ENCODE peak calls at places on chromosomes 6 and 20, in five cellular contexts. Y is BE2C, M is cardiac fibroblast, A is heart left ventricle, E is GM12865. O is an unnamed sample.

GRCh38 chr6:137210903-137211302 is 8.3 kb downstream of the IFNGR1 start:
- DNase-seq in E (no peak), M (peak), Y (no peak), A (no peak), O (no peak)

GRCh38 chr6:5203571-5203970 is 57.2 kb downstream of the LYRM4 start:
- DNase-seq in Y (no peak), E (no peak), A (no peak), M (no peak), O (no peak)

GRCh38 chr20:33789109-33789857 is 21.9 kb upstream of the CHMP4B start:
- DNase-seq in M (peak), A (no peak), E (peak), Y (peak), O (no peak)

GRCh38 chr20:4604580-4604979 is 117.1 kb upstream of the PRND start:
- DNase-seq in M (no peak), E (no peak), A (no peak), Y (no peak), O (no peak)

GRCh38 chr6:164832410-164832809 is 477.0 kb downstream of the C6orf118 start:
- DNase-seq in Y (no peak), M (no peak), A (no peak), E (no peak), O (no peak)

GRCh38 chr6:133951881-133952814 is 876 bp upstream of the TBPL1 start:
- DNase-seq in E (peak), M (peak), A (peak), Y (peak), O (peak)

GRCh38 chr20:19368351-19368750 is 155.9 kb downstream of the SLC24A3 start:
- DNase-seq in A (no peak), Y (no peak), M (no peak), E (no peak), O (no peak)

GRCh38 chr6:134532694-134533624 is 215.0 kb upstream of the SGK1 start:
- DNase-seq in E (no peak), Y (no peak), M (no peak), A (no peak), O (no peak)

GRCh38 chr6:74366634-74367033 is 670.6 kb downstream of the CD109 start:
- DNase-seq in Y (no peak), A (no peak), E (no peak), M (no peak), O (no peak)

GRCh38 chr6:27830212-27830664 is 82.0 kb downstream of the OR2B2 start:
- DNase-seq in Y (no peak), A (no peak), E (no peak), M (no peak), O (no peak)

GRCh38 chr6:137044366-137045220 is at the start of gene IL20RA:
- DNase-seq in Y (no peak), M (peak), A (peak), E (peak), O (peak)

GRCh38 chr20:18679020-18679419 is 91.2 kb downstream of the DTD1 start:
- DNase-seq in M (peak), Y (no peak), E (peak), A (no peak), O (no peak)

GRCh38 chr6:109308018-109308492 is 74.2 kb downstream of the CD164 start:
- DNase-seq in A (no peak), Y (no peak), M (peak), E (no peak), O (no peak)

GRCh38 chr6:131831886-131832285 is 24.1 kb downstream of the ENPP1 start:
- DNase-seq in E (no peak), M (no peak), Y (no peak), A (no peak), O (no peak)

GRCh38 chr6:33620158-33620583 is 951 bp upstream of the ITPR3 start:
- DNase-seq in A (no peak), M (peak), Y (no peak), E (peak), O (no peak)

GRCh38 chr6:73956305-73956704 is 260.3 kb downstream of the CD109 start:
- DNase-seq in Y (no peak), M (no peak), A (no peak), E (no peak), O (no peak)

GRCh38 chr20:16472045-16472872 is 101.0 kb downstream of the KIF16B start:
- DNase-seq in A (no peak), M (peak), E (no peak), Y (no peak), O (no peak)

GRCh38 chr6:105769987-105770386 is 316.1 kb upstream of the PRDM1 start:
- DNase-seq in E (no peak), Y (no peak), M (no peak), A (no peak), O (no peak)

GRCh38 chr6:12134991-12135390 is 122.9 kb downstream of the HIVEP1 start:
- DNase-seq in A (no peak), M (no peak), E (no peak), Y (no peak), O (no peak)

GRCh38 chr6:157242791-157243190 is 80.5 kb downstream of the TMEM242 start:
- DNase-seq in Y (no peak), A (no peak), M (no peak), E (no peak), O (no peak)

GRCh38 chr6:1131285-1132079 is 180.4 kb upstream of the FOXQ1 start:
- DNase-seq in E (no peak), M (peak), Y (no peak), A (no peak), O (no peak)

GRCh38 chr6:156773935-156774871 is 3.0 kb upstream of the ARID1B start:
- DNase-seq in M (peak), A (no peak), E (no peak), Y (no peak), O (no peak)

GRCh38 chr20:45629496-45630100 is at the start of gene WFDC10A:
- DNase-seq in Y (peak), E (peak), M (peak), A (no peak), O (no peak)
- TF ChIP-seq CTCF in Y (peak), E (peak), M (peak), A (peak), O (peak)

GRCh38 chr20:57582432-57583288 is 21.8 kb downstream of the PCK1 start:
- DNase-seq in A (no peak), E (no peak), Y (peak), M (peak), O (no peak)
- TF ChIP-seq CTCF in A (peak), E (peak), Y (peak), M (peak), O (peak)

GRCh38 chr6:162251257-162251656 is 476.3 kb downstream of the PRKN start:
- DNase-seq in E (no peak), M (no peak), A (no peak), Y (peak), O (no peak)
- TF ChIP-seq CTCF in E (no peak), M (no peak), A (no peak), Y (peak), O (peak)

GRCh38 chr6:6699741-6700367 is 111.3 kb downstream of the LY86 start:
- DNase-seq in M (peak), A (peak), Y (peak), E (no peak), O (no peak)
- TF ChIP-seq CTCF in M (no peak), A (no peak), Y (peak), E (no peak), O (peak)

DNA sequence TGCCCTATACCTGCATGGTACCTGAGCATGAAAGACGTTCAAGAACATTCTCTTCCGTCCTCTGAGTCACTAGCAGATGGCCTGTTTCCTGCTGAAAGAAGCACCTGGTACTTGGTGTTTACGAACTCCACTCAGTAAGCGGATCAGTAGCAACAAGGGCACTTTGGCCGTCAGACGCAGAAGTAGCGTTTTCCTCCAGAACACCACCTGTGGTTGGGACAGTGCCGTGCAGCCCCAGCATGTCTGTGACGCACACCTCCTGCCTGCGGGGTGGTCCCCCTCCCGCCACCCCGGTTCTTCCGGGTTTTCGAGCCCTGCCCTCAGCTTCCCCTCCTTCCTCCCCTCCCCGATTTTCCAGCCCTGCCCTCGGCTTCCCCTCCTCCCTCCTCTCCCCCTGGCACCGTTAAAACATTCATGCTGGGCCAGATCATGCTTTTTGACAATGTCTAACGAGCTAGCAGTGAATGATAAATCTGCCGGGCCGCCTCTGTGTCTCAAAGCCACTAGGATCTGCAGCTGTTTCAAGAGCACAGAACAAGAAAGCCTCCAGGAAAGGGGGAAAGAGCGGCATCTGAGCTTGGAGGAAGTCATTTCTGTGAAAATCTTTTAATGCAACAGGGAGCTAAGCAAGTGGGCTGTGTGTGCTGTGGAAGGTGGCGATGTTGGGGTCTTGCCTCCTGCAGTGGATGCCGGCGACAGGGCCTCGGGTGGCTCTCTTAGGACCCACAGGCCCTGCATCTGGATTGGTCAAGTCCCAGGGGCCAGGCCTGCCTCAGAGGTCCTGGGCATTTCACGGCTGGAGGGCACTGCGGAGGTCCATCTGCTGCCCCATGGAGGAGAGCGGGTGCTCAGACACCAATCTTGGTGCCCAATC is 207.9 kb downstream of the ERMARD start:
- DNase-seq in Y (no peak), A (no peak), E (peak), M (no peak), O (no peak)
- TF ChIP-seq CTCF in Y (no peak), A (no peak), E (no peak), M (no peak), O (no peak)

GRCh38 chr6:41373919-41374617 is 38.7 kb downstream of the NCR2 start:
- DNase-seq in Y (no peak), E (no peak), M (no peak), A (no peak), O (no peak)
- TF ChIP-seq CTCF in Y (no peak), E (no peak), M (no peak), A (no peak), O (no peak)

GRCh38 chr20:45293041-45294002 is 13.3 kb upstream of the RBPJL start:
- DNase-seq in A (peak), M (peak), E (peak), Y (peak), O (peak)
- TF ChIP-seq CTCF in A (peak), M (peak), E (peak), Y (peak), O (peak)

GRCh38 chr6:90294989-90295853 is 1.4 kb downstream of the BACH2 start:
- DNase-seq in A (peak), E (peak), M (peak), Y (peak), O (peak)
- TF ChIP-seq CTCF in A (peak), E (peak), M (no peak), Y (peak), O (peak)

GRCh38 chr20:63828951-63829350 is 2.1 kb downstream of the ZBTB46 start:
- DNase-seq in Y (no peak), M (no peak), E (no peak), A (no peak), O (no peak)

GRCh38 chr20:63829943-63830820 is 882 bp downstream of the ZBTB46 start:
- DNase-seq in Y (no peak), A (no peak), M (no peak), E (no peak), O (no peak)

GRCh38 chr20:63829598-63829942 is 1.5 kb downstream of the ZBTB46 start:
- DNase-seq in E (no peak), A (no peak), Y (no peak), M (no peak), O (no peak)

GRCh38 chr20:63831696-63832686 is 927 bp upstream of the ZBTB46 start:
- DNase-seq in A (peak), E (no peak), M (peak), Y (no peak), O (peak)

GRCh38 chr20:63830821-63831593 is at the start of gene ZBTB46:
- DNase-seq in Y (peak), A (peak), M (peak), E (peak), O (no peak)
- TF ChIP-seq CTCF in Y (no peak), A (no peak), M (no peak), E (no peak), O (no peak)

O was measured in progenitor cell of endocrine pancreas.